ENCODE peak calls at places on chromosomes 16 and 17, in four cellular contexts. T, B, G and N are unnamed samples.

GRCh38 chr16:87458424-87458915 is 34.4 kb downstream of the ZCCHC14 start:
- DNase-seq in T (no peak), B (no peak), G (no peak), N (no peak)

GRCh38 chr16:66308096-66308495 is 58.4 kb upstream of the CDH5 start:
- DNase-seq in T (no peak), B (no peak), G (no peak), N (no peak)

GRCh38 chr17:51948128-51948527 is 210.4 kb downstream of the CA10 start:
- DNase-seq in T (no peak), B (peak), G (no peak), N (no peak)

GRCh38 chr16:64290461-64290860 is 831.4 kb downstream of the CDH11 start:
- DNase-seq in T (no peak), B (peak), G (no peak), N (no peak)

GRCh38 chr17:6191405-6192095 is 121.4 kb downstream of the WSCD1 start:
- DNase-seq in T (no peak), B (no peak), G (no peak), N (no peak)

GRCh38 chr16:85376292-85377095 is 236.6 kb upstream of the GSE1 start:
- DNase-seq in T (no peak), B (peak), G (no peak), N (peak)

GRCh38 chr17:59607061-59607460 is 12.6 kb upstream of the CLTC start:
- DNase-seq in T (no peak), B (no peak), G (no peak), N (no peak)

GRCh38 chr17:31674305-31674704 is 184.7 kb downstream of the COPRS start:
- DNase-seq in T (no peak), B (peak), G (no peak), N (peak)

GRCh38 chr17:27793168-27793905 is 7.0 kb downstream of the NOS2 start:
- DNase-seq in T (peak), B (no peak), G (no peak), N (peak)

GRCh38 chr17:4665027-4665426 is 23.5 kb upstream of the ALOX15 start:
- DNase-seq in T (no peak), B (peak), G (no peak), N (no peak)

GRCh38 chr17:55433029-55433628 is 11.5 kb upstream of the MMD start:
- DNase-seq in T (no peak), B (peak), G (peak), N (no peak)

GRCh38 chr16:1561266-1561665 is 27.8 kb downstream of the TMEM204 start:
- DNase-seq in T (no peak), B (no peak), G (no peak), N (peak)